ENCODE peak calls at places on chromosomes 16 and 17, in four cellular contexts. J, N, B and H are unnamed samples.

GRCh38 chr16:13919330-13919682 is 648 bp upstream of the ERCC4 start:
- DNase-seq in B (peak; percentile 47), J (peak; percentile 45), N (peak; percentile 22), H (no peak)

GRCh38 chr16:86926695-86927094 is 348.3 kb downstream of the FOXL1 start:
- DNase-seq in N (no peak), B (no peak), J (no peak), H (no peak)

GRCh38 chr17:19610879-19611278 is 37.7 kb upstream of the ALDH3A2 start:
- DNase-seq in B (no peak), N (no peak), J (no peak), H (no peak)

GRCh38 chr16:3056336-3057180 is 8.9 kb upstream of the IL32 start:
- DNase-seq in J (no peak), N (no peak), B (no peak), H (no peak)

GRCh38 chr17:16943541-16944333 is 28.2 kb downstream of the TNFRSF13B start:
- DNase-seq in B (no peak), N (no peak), J (no peak), H (peak; percentile 80)

GRCh38 chr17:77807746-77808441 is 150.6 kb upstream of the TNRC6C start:
- DNase-seq in B (no peak), N (no peak), J (no peak), H (no peak)

GRCh38 chr16:22692034-22692433 is 121.9 kb upstream of the HS3ST2 start:
- DNase-seq in N (no peak), J (no peak), B (no peak), H (no peak)

GRCh38 chr17:62919388-62919787 is 46.6 kb upstream of the TANC2 start:
- DNase-seq in B (no peak), N (peak; percentile 60), J (peak; percentile 84), H (peak; percentile 64)

GRCh38 chr17:7651959-7652658 is 1.4 kb downstream of the ATP1B2 start:
- DNase-seq in J (no peak), N (no peak), B (peak; percentile 57), H (no peak)

GRCh38 chr17:33980193-33980592 is 274.9 kb upstream of the CCL2 start:
- DNase-seq in J (no peak), N (no peak), B (no peak), H (no peak)

DNA sequence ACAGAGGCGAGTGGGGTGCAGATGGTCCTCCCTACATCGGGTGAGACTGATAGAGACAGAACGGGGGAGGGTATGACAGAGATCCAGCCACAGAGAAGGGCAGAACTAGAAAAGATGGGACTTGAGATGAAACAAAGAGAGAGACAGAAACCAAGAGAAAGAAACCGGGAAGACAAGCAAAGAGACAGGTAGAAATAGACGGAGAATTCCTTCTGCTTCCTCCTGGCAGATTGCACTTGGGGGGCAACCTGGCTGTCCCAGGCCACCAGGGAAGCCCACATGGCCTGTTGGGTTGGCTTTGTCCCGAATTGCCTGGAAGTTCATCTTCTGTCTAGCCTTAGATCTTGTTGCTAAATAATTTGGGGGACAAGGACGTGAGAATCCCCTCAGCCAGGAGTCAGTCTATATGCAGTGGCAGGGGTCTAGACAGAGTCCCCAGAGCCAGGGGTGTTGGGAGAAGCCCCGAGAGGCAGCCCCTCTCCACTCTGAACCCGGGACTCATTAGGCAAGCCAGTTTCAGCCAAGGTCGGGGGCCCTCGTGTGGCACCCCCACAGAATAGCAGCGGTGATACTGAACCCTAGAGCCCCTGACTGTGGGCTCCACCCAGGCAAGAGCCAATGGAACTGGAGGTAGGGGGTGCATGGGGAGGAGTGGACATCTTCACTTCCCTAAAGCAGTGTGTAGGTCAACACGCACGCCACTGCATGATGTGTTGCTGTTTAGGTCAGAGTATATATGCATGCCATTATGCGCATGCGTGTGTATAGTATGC is 626 bp upstream of the TSPOAP1 start:
- DNase-seq in B (peak; percentile 77), N (no peak), J (no peak), H (no peak)
- TF ChIP-seq CTCF in B (peak; percentile 71), N (peak; percentile 39), J (peak; percentile 25), H (no peak)

DNA sequence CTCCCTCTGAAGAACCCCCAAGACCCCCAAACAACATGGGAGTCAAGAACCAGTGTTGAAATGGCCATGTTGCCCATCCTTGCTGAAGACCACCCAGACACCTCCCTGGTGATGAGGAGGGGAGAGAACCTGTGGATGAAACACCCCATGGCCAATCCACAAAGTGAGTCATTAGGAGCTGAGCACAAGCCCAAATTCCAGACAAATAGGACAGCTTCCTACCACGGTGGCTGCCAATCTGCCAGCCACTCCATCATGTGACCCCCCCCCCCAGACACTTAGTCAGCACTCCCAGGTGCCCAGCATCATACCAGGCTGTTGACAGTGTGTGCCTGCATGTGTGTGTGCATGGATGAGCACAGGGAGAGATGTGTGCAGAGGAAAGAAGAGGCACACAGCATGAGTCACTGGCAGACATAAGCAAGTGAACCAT is 26.4 kb upstream of the RPL38 start:
- DNase-seq in B (no peak), N (no peak), J (peak; percentile 37), H (no peak)
- TF ChIP-seq CTCF in B (no peak), N (no peak), J (no peak), H (no peak)

DNA sequence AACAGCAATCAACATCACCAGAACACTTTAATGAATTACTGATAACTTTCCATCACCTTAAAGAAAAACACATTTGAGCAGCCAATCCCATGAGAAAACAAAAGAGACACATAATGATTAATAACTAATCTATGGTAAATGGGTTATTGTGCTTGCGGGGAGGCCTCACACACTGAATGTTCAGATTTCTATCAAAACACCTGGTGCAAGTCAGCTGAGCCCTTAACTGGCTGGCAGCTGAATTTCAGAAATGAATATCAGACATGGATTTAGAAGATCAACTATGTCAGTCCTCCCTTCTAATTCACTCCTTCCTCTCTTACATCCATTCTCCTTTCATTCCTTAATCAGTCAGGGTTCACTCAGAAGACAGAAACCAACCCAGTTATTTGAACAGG is 577.3 kb upstream of the CDH5 start:
- DNase-seq in B (no peak), N (no peak), J (no peak), H (no peak)
- TF ChIP-seq CTCF in B (no peak), N (no peak), J (no peak), H (no peak)

GRCh38 chr17:48470388-48471034 is 40.5 kb upstream of the SKAP1 start:
- DNase-seq in J (peak; percentile 62), N (no peak), B (peak; percentile 55), H (no peak)
- TF ChIP-seq CTCF in J (peak; percentile 18), N (peak; percentile 23), B (no peak), H (no peak)